ENCODE peak calls at places on chromosome 22, in eight cellular contexts. H, N, J, Z, U, E, Y and Q are unnamed samples. For H3K4me1, the result is how much of the 10 kb centered on the place peaks cover.

GRCh38 chr22:47281126-47282106 is 519.0 kb downstream of the TBC1D22A start:
- DNase-seq in H (peak), N (no peak), J (peak), Z (no peak), U (no peak), E (peak), Y (no peak), Q (no peak)

GRCh38 chr22:27845603-27846100 is 44.1 kb upstream of the MN1 start:
- DNase-seq in H (no peak), N (no peak), J (no peak), Z (no peak), U (no peak), E (no peak), Y (no peak), Q (no peak)

GRCh38 chr22:42939941-42940653 is 74.9 kb downstream of the PACSIN2 start:
- DNase-seq in H (peak), N (peak), J (peak), Z (no peak), U (no peak), E (peak), Y (peak), Q (no peak)

GRCh38 chr22:49887074-49887471 is 31.2 kb downstream of the ALG12 start:
- DNase-seq in H (no peak), N (no peak), J (no peak), Z (no peak), U (no peak), E (no peak), Y (no peak), Q (no peak)

GRCh38 chr22:35315855-35316745 is 16.4 kb downstream of the TOM1 start:
- DNase-seq in H (no peak), N (no peak), J (no peak), Z (peak), U (no peak), E (no peak), Y (no peak), Q (peak)

GRCh38 chr22:35785181-35785923 is 67.7 kb downstream of the APOL5 start:
- DNase-seq in H (no peak), N (peak), J (no peak), Z (no peak), U (no peak), E (no peak), Y (no peak), Q (no peak)

GRCh38 chr22:49267996-49268395 is 559.7 kb downstream of the BRD1 start:
- DNase-seq in H (no peak), N (no peak), J (no peak), Z (no peak), U (no peak), E (no peak), Y (no peak), Q (no peak)

GRCh38 chr22:19537941-19538488 is 13.8 kb upstream of the CLDN5 start:
- DNase-seq in H (no peak), N (no peak), J (no peak), Z (no peak), U (no peak), E (no peak), Y (no peak), Q (no peak)

GRCh38 chr22:35380013-35380412 is 883 bp upstream of the HMOX1 start:
- DNase-seq in H (no peak), N (peak), J (peak), Z (no peak), U (no peak), E (no peak), Y (no peak), Q (no peak)

GRCh38 chr22:19980766-19981165 is 35.9 kb downstream of the ARVCF start:
- DNase-seq in H (no peak), N (no peak), J (peak), Z (peak), U (no peak), E (no peak), Y (no peak), Q (no peak)

GRCh38 chr22:32644252-32645100 is 157.0 kb upstream of the TIMP3 start:
- DNase-seq in H (no peak), N (no peak), J (no peak), Z (peak), U (peak), E (no peak), Y (peak), Q (peak)

GRCh38 chr22:20111045-20111688 is 4.7 kb upstream of the RANBP1 start:
- DNase-seq in H (peak), N (peak), J (peak), Z (peak), U (peak), E (peak), Y (no peak), Q (no peak)

GRCh38 chr22:42493393-42493792 is 26.2 kb downstream of the RRP7A start:
- DNase-seq in H (no peak), N (no peak), J (no peak), Z (no peak), U (no peak), E (no peak), Y (no peak), Q (no peak)

GRCh38 chr22:50691521-50691920 is 18.9 kb downstream of the SHANK3 start:
- DNase-seq in H (no peak), N (peak), J (no peak), Z (no peak), U (no peak), E (peak), Y (no peak), Q (no peak)

GRCh38 chr22:50271519-50271970 is 1.4 kb upstream of the MAPK11 start:
- DNase-seq in H (no peak), N (peak), J (peak), Z (peak), U (peak), E (peak), Y (peak), Q (peak)

GRCh38 chr22:28882545-28882877 is 861 bp upstream of the ZNRF3 start:
- DNase-seq in H (no peak), N (no peak), J (no peak), Z (peak), U (no peak), E (no peak), Y (no peak), Q (no peak)

GRCh38 chr22:21449531-21450319 is 17.5 kb upstream of the TMEM191C start:
- DNase-seq in H (no peak), N (no peak), J (peak), Z (peak), U (no peak), E (no peak), Y (peak), Q (peak)

GRCh38 chr22:22068025-22068424 is 85.4 kb upstream of the TOP3B start:
- DNase-seq in H (no peak), N (no peak), J (no peak), Z (no peak), U (no peak), E (no peak), Y (no peak), Q (no peak)

GRCh38 chr22:20522134-20522827 is 14.9 kb downstream of the MED15 start:
- DNase-seq in H (no peak), N (no peak), J (no peak), Z (no peak), U (no peak), E (no peak), Y (no peak), Q (no peak)

GRCh38 chr22:35894937-35895708 is 133.5 kb downstream of the RBFOX2 start:
- DNase-seq in H (no peak), N (no peak), J (no peak), Z (no peak), U (no peak), E (peak), Y (no peak), Q (peak)

GRCh38 chr22:23847310-23847920 is 8.6 kb upstream of the DERL3 start:
- DNase-seq in H (no peak), N (no peak), J (peak), Z (no peak), U (no peak), E (no peak), Y (no peak), Q (no peak)
- H3K4me1 ChIP-seq in H (under half), N (under half), J (under half), Z (under half), U (under half), E (under half), Y (under half), Q (under half)

GRCh38 chr22:30969532-30970355 is 679 bp downstream of the TUG1 start:
- DNase-seq in H (peak), N (peak), J (no peak), Z (no peak), U (no peak), E (peak), Y (peak), Q (no peak)
- H3K4me1 ChIP-seq in H (under half), N (under half), J (under half), Z (under half), U (under half), E (under half), Y (half or more), Q (under half)

DNA sequence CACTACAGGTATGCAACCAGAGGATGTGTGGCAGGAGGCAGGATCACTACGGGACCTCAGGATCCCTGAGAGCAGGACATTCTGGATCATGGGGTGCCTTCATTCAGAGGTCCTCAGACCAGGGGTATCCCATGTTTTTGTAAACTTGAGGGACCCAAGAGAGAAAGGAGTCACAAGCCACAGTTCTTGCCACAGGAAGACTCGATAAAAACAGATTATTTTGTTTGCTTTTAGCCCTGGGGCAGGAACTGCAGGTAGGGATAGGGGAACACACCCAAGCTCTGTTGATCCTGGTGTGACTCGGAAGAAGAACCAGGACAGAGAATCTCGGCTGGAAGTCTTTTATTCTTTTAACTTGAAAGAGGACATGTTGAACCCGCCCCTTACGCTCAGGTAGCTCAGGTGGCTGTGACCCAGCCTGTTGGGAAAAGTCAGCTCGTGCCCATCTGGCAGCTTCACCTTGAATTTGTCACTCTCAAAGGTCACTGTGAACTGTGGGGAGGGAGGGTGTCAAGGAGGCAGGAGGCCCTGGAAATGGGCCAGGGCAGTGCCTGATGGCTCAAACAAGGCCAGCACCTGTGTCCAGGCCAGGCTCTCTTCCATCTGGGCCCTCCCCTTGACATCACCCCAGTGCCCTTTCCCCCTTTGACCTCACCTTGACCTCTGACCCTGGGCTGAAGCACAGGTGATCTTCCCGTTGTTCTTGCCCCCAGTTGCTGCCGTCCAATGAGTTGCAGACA is 9.8 kb downstream of the LGALS2 start:
- DNase-seq in H (no peak), N (no peak), J (peak), Z (no peak), U (no peak), E (peak), Y (peak), Q (no peak)
- H3K4me1 ChIP-seq in H (under half), N (under half), J (half or more), Z (under half), U (under half), E (under half), Y (half or more), Q (under half)

DNA sequence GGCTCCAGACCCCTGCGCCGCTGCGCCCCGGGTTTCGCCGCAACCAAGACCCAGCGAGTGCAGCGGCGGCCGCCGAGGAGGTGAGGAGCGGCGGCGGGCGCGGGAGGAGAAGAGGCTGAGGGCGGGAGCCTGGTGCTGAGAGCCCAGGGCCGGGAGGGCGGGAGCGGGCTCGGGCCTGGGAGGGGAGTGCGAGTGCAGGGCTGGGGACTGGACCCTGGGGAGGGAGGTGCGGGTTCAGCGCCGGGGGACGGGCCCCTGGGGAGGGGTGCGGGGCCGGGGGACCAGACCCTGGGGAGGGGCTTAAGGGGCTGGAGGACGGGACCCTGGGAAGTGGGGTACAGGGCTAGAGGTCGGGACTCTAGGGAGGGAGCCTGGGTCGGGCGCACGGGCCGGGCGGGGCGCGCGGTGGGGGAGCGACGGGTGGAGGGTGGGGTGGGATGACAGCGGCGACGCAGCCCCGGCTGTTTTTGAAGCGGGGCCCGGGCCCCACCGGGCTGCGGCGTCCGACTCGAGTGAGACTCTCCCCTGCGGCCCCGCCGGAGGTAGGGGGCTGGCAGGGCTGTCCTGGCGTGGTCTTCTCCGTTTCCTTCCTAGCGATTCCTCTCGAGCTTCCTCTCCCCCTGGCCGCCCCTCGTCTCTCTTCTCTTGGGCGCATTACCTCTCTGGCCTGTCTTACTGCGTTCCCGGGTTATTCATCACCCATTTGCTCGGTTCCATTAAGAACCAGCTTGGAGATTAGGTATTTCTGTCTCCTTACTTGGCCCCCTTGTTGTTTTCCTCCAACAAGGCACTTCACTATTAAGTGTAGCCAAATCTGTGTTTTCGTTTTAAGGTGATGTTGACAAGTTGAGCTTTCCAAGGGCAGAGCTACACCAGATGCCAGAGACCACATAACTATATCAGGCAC is 745 bp downstream of the NUP50 start:
- DNase-seq in H (peak), N (peak), J (peak), Z (peak), U (no peak), E (no peak), Y (peak), Q (peak)
- H3K4me1 ChIP-seq in H (under half), N (under half), J (under half), Z (under half), U (under half), E (under half), Y (under half), Q (under half)

GRCh38 chr22:41436322-41437113 is 10.1 kb downstream of the TOB2 start:
- DNase-seq in H (no peak), N (no peak), J (no peak), Z (no peak), U (no peak), E (no peak), Y (no peak), Q (no peak)

GRCh38 chr22:41429946-41430332 is 16.7 kb downstream of the TOB2 start:
- DNase-seq in H (no peak), N (no peak), J (no peak), Z (no peak), U (no peak), E (no peak), Y (no peak), Q (no peak)

GRCh38 chr22:41429232-41429945 is 17.2 kb downstream of the TOB2 start:
- DNase-seq in H (no peak), N (no peak), J (no peak), Z (peak), U (no peak), E (no peak), Y (no peak), Q (no peak)

GRCh38 chr22:41435560-41435959 is 11.0 kb downstream of the TOB2 start:
- DNase-seq in H (no peak), N (no peak), J (no peak), Z (no peak), U (no peak), E (no peak), Y (no peak), Q (no peak)

DNA sequence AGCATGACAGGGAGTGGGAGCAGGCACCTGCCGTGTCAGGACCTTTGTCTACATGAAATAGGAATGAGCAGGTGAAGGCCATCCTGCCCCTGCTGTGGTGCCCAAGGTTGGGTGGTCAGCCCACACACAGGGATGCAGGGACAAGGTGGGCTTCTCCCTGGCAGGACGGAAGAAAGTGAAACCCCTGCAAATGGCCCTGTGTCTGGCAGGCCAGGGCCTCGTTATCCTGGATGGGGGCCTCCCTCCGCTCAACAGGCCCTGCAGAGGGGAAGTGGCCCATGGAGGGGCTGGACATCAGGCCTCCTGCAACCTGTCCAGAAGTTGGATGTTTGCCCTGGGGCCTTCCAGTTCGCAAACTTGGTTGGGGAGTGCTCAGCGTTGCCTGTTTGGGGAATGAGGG is 14.9 kb downstream of the TOB2 start:
- DNase-seq in H (no peak), N (no peak), J (no peak), Z (no peak), U (no peak), E (no peak), Y (no peak), Q (no peak)
- H3K4me1 ChIP-seq in H (under half), N (under half), J (under half), Z (half or more), U (under half), E (under half), Y (under half), Q (under half)

GRCh38 chr22:36925388-36926290 is 12.2 kb downstream of the CSF2RB start:
- DNase-seq in H (no peak), N (no peak), J (peak), Z (no peak), U (no peak), E (peak), Y (no peak), Q (no peak)
- H3K4me1 ChIP-seq in H (under half), N (under half), J (under half), Z (under half), U (under half), E (under half), Y (under half), Q (under half)

GRCh38 chr22:26481112-26481693 is 2.4 kb downstream of the HPS4 start:
- DNase-seq in H (no peak), N (no peak), J (no peak), Z (no peak), U (no peak), E (no peak), Y (no peak), Q (no peak)
- H3K4me1 ChIP-seq in H (under half), N (under half), J (under half), Z (half or more), U (under half), E (under half), Y (half or more), Q (under half)

GRCh38 chr22:23622634-23623033 is 9.5 kb downstream of the DRICH1 start:
- DNase-seq in H (no peak), N (no peak), J (no peak), Z (no peak), U (no peak), E (peak), Y (no peak), Q (no peak)
- H3K4me1 ChIP-seq in H (under half), N (under half), J (under half), Z (under half), U (under half), E (under half), Y (under half), Q (under half)

GRCh38 chr22:40082184-40082583 is 87.4 kb downstream of the FAM83F start:
- DNase-seq in H (no peak), N (no peak), J (no peak), Z (no peak), U (no peak), E (no peak), Y (no peak), Q (no peak)

GRCh38 chr22:40071720-40072119 is 77.0 kb downstream of the FAM83F start:
- DNase-seq in H (no peak), N (no peak), J (no peak), Z (no peak), U (no peak), E (no peak), Y (no peak), Q (no peak)

GRCh38 chr22:40076702-40077645 is 82.2 kb downstream of the FAM83F start:
- DNase-seq in H (no peak), N (no peak), J (no peak), Z (no peak), U (no peak), E (peak), Y (no peak), Q (no peak)

GRCh38 chr22:40081662-40082061 is 86.9 kb downstream of the FAM83F start:
- DNase-seq in H (no peak), N (no peak), J (no peak), Z (no peak), U (no peak), E (no peak), Y (no peak), Q (no peak)

DNA sequence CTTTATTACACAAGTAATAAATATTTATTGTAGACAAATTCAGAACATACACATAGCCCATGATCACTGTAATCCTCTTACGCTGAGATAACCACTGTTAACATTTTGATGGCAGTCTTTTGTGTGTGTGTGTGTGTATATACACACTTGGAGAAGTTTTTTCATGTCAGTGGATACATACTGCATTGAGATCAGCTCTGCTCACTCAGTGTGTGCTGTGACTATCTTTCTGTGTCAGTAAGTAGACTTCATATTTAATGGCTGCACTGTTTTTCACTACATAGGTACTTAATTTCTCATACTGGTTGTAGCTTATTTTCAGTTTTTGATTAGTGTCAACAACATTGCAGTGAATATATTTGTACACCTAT is 82.9 kb downstream of the FAM83F start:
- DNase-seq in H (no peak), N (no peak), J (no peak), Z (no peak), U (no peak), E (no peak), Y (no peak), Q (no peak)
- H3K4me1 ChIP-seq in H (under half), N (under half), J (under half), Z (under half), U (under half), E (under half), Y (under half), Q (under half)

DNA sequence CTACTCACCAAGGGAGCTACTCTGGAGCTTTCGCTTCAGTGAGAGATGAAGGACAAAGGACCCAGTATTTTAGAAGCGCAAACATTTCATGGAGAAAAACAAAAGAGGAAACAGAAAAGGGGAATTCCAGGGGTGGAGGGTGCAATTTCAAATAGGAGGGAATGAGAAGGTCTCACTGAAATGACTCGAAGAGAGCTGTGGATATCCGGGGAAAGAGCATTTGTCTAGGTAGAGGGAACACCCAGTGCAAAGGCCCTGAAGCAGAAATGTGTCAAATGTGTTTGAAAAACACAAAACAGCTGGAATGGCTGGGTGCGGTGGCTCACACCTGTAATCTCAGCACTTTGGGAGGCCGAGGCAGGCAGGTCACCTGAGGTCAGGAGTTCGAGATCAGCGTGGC is 2.4 kb downstream of the RPS19BP1 start:
- DNase-seq in H (no peak), N (no peak), J (no peak), Z (no peak), U (no peak), E (no peak), Y (no peak), Q (no peak)
- H3K4me1 ChIP-seq in H (under half), N (under half), J (half or more), Z (under half), U (under half), E (under half), Y (half or more), Q (under half)